ENCODE peak calls at places on chromosome 14, in four cellular contexts. One of them, this sample, is unnamed.
A peak's percentile ranks its signal among the peaks of the same experiment; 100 is the strongest.

GRCh38 chr14:68627868-68628604 is 164.8 kb downstream of the ZFP36L1 start:
- DNase-seq in thoracic aorta: no peak
- DNase-seq in left lung: no peak
- DNase-seq in NB4: no peak
- DNase-seq in this sample: no peak

GRCh38 chr14:65791551-65791981 is 379.0 kb downstream of the FUT8 start:
- DNase-seq in NB4: peak; percentile 62
- DNase-seq in thoracic aorta: no peak
- DNase-seq in left lung: no peak
- DNase-seq in this sample: no peak

GRCh38 chr14:39768579-39768978 is 336.3 kb upstream of the FBXO33 start:
- DNase-seq in thoracic aorta: no peak
- DNase-seq in left lung: no peak
- DNase-seq in NB4: no peak
- DNase-seq in this sample: no peak

GRCh38 chr14:102205560-102205959 is 65.9 kb downstream of the WDR20 start:
- DNase-seq in left lung: no peak
- DNase-seq in thoracic aorta: no peak
- DNase-seq in NB4: no peak
- DNase-seq in this sample: no peak

GRCh38 chr14:92323031-92323915 is at the start of gene SLC24A4:
- DNase-seq in left lung: no peak
- DNase-seq in thoracic aorta: no peak
- DNase-seq in NB4: no peak
- DNase-seq in this sample: no peak

GRCh38 chr14:62117010-62117717 is 354.9 kb downstream of the SNAPC1 start:
- DNase-seq in NB4: no peak
- DNase-seq in left lung: peak; percentile 50
- DNase-seq in thoracic aorta: no peak
- DNase-seq in this sample: peak; percentile 86

GRCh38 chr14:78202178-78202577 is 32.0 kb downstream of the NRXN3 start:
- DNase-seq in NB4: peak; percentile 38
- DNase-seq in thoracic aorta: no peak
- DNase-seq in left lung: no peak
- DNase-seq in this sample: no peak

GRCh38 chr14:75995372-75996041 is 9.9 kb downstream of the IFT43 start:
- DNase-seq in thoracic aorta: peak; percentile 62
- DNase-seq in NB4: no peak
- DNase-seq in left lung: peak; percentile 47
- DNase-seq in this sample: no peak

GRCh38 chr14:20642182-20642581 is 691 bp upstream of the OR6S1 start:
- DNase-seq in left lung: no peak
- DNase-seq in thoracic aorta: no peak
- DNase-seq in NB4: no peak
- DNase-seq in this sample: no peak

GRCh38 chr14:65461730-65462129 is 49.2 kb downstream of the FUT8 start:
- DNase-seq in thoracic aorta: no peak
- DNase-seq in NB4: peak; percentile 43
- DNase-seq in left lung: no peak
- DNase-seq in this sample: no peak

GRCh38 chr14:105336477-105337287 is 22.1 kb downstream of the PACS2 start:
- DNase-seq in NB4: no peak
- DNase-seq in thoracic aorta: no peak
- DNase-seq in left lung: no peak
- DNase-seq in this sample: no peak

GRCh38 chr14:68735836-68736235 is 57.0 kb downstream of the ZFP36L1 start:
- DNase-seq in NB4: no peak
- DNase-seq in left lung: no peak
- DNase-seq in thoracic aorta: no peak
- DNase-seq in this sample: no peak

GRCh38 chr14:74488788-74489397 is 4.2 kb downstream of the NPC2 start:
- DNase-seq in NB4: peak; percentile 47
- DNase-seq in thoracic aorta: no peak
- DNase-seq in left lung: no peak
- DNase-seq in this sample: no peak

GRCh38 chr14:105486974-105487448 is 325 bp downstream of the CRIP1 start:
- DNase-seq in thoracic aorta: no peak
- DNase-seq in left lung: peak; percentile 70
- DNase-seq in NB4: no peak
- DNase-seq in this sample: no peak

GRCh38 chr14:64569108-64570045 is 19.6 kb downstream of the PPP1R36 start:
- DNase-seq in thoracic aorta: peak; percentile 21
- DNase-seq in NB4: no peak
- DNase-seq in left lung: no peak
- DNase-seq in this sample: peak; percentile 62

GRCh38 chr14:55128386-55129085 is 516 bp upstream of the LGALS3 start:
- DNase-seq in thoracic aorta: no peak
- DNase-seq in NB4: no peak
- DNase-seq in left lung: no peak
- DNase-seq in this sample: no peak
- TF ChIP-seq CTCF in thoracic aorta: no peak
- TF ChIP-seq CTCF in NB4: no peak
- TF ChIP-seq CTCF in left lung: no peak
- TF ChIP-seq CTCF in this sample: no peak

DNA sequence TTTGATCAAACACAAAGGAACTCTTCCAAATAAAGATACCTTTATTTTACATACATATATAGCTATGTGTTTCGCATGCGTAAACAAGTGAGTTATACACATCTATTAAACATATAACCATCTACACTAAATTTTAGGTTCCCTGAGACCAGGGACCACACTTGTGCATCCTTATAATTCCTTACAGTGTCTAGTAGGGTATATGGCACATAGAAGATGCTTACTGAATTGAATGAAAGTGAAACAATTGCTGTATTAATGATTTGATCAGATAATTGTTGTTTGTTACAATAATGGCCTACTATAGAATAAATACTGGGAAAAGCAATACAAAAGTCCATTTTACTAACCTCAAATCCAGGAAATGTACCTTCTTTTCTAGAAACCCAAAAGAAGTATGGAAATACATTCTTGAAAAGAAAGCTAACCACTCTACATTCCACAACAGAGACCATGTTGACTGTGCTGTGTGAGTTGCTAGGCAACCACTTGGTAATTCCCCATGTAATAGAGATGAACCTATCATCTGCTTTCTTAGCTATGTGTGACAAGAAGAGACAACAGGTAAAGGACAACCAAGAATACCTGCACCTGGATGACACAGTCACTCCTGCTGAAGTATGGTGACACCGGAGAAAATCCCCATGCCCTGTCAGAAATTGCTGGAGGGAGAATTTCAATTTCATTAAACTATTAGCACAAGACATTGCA is 11.9 kb upstream of the CIPC start:
- DNase-seq in left lung: no peak
- DNase-seq in NB4: no peak
- DNase-seq in thoracic aorta: no peak
- DNase-seq in this sample: no peak
- H3K4me3 ChIP-seq in left lung: no peak overlapping the region
- H3K4me3 ChIP-seq in NB4: no peak overlapping the region
- H3K4me3 ChIP-seq in thoracic aorta: no peak overlapping the region
- H3K4me3 ChIP-seq in this sample: no peak overlapping the region

GRCh38 chr14:59022144-59022543 is 166.3 kb upstream of the DAAM1 start:
- DNase-seq in NB4: no peak
- DNase-seq in thoracic aorta: no peak
- DNase-seq in left lung: no peak
- DNase-seq in this sample: no peak
- TF ChIP-seq CTCF in NB4: peak; percentile 19
- TF ChIP-seq CTCF in thoracic aorta: no peak
- TF ChIP-seq CTCF in left lung: no peak
- TF ChIP-seq CTCF in this sample: no peak

GRCh38 chr14:94025720-94026119 is 420 bp upstream of the OTUB2 start:
- DNase-seq in left lung: no peak
- DNase-seq in NB4: no peak
- DNase-seq in thoracic aorta: no peak
- DNase-seq in this sample: no peak
- H3K4me3 ChIP-seq in left lung: peak overlapping the region; percentile 68
- H3K4me3 ChIP-seq in NB4: no peak overlapping the region
- H3K4me3 ChIP-seq in thoracic aorta: peak overlapping the region; percentile 78
- H3K4me3 ChIP-seq in this sample: no peak overlapping the region

GRCh38 chr14:93984987-93985410 is 8.6 kb upstream of the ASB2 start:
- DNase-seq in NB4: peak; percentile 75
- DNase-seq in thoracic aorta: no peak
- DNase-seq in left lung: no peak
- DNase-seq in this sample: no peak
- TF ChIP-seq CTCF in NB4: peak; percentile 65
- TF ChIP-seq CTCF in thoracic aorta: peak; percentile 64
- TF ChIP-seq CTCF in left lung: peak; percentile 12
- TF ChIP-seq CTCF in this sample: no peak

DNA sequence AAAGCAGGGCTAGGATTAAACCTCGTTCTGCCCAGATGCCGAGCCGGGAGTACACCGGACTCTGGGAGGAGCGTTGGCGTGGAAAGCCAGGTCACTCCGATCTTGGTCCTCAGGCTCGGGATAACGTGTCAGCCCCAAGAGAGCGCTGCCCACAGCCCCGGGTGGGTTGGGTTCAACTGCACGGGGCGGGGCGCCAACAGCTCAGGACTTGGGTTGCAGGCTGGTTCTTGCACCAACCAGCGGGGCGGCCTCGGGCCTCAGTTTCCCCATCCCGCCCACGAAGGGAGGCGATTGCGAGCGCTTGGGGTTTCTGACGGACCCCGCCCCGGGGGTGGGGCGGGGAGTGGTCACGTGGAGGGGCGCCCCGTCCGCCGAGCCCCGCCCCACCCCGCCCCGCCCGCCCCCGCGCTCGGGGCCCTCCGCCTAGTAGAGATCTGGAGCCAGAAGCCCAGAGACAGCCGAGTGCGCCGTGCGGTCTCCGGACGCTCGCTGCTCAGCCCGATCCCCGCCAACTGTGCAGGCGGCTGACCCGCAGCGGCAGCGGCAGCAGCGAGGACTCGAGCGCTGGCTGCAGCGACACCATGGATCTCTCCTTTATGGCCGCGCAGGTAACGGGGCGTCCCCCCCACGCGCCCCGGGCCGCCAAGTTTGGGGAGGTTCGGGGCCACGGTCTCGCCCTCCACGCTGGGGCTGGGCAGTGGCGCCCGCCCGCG is at the start of gene C14orf132:
- DNase-seq in thoracic aorta: peak; percentile 29
- DNase-seq in left lung: peak; percentile 71
- DNase-seq in NB4: no peak
- DNase-seq in this sample: peak; percentile 95
- H3K4me3 ChIP-seq in thoracic aorta: peak within 1 kb of the TSS; percentile 89
- H3K4me3 ChIP-seq in left lung: peak within 1 kb of the TSS; percentile 56
- H3K4me3 ChIP-seq in NB4: no peak within 1 kb of the TSS
- H3K4me3 ChIP-seq in this sample: peak within 1 kb of the TSS; percentile 66

DNA sequence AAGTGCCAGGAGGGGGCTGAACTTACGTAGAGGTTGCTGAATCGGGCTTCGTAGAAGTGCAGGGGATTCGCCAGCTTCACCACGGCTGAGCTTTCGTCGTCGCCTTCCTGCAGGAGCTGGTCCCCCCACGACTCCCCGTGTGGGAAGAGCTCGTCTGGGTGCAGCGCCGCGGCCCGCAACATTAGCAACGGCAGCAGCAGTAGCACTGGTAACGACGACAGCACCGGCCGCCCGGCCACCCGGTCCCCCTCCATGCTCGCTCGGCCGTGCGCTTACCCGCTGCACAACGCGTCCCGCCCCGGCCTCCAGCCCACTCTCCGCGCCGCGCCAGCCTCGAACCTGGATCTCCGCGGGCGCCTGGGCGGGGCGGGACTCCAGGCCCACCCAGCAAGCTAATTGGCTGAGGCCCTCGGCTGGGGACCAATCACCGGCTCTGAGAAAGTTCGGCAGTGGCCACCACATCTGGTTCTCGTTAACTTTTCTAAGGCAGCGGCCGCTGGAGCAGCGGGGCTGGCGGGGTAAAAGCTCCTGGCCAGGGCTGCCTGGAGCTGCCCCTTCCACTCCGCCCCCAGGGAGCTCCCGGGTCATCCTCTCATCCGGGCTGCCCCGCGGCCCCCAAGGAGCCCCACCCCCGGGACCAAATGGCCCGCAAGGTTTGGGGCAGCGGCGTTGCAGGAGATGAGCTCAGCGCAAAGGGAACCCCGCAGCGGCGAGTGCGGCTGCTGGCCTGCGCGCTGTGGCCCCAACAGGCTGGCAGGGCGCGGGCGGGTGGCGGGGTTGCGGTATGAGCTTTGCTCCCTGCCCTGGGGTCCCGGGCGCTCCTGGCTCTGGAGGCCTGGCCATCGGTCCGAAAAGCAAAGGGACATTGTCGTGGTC is at the start of gene NID2:
- DNase-seq in thoracic aorta: no peak
- DNase-seq in left lung: peak; percentile 77
- DNase-seq in NB4: no peak
- DNase-seq in this sample: peak; percentile 59
- TF ChIP-seq CTCF in thoracic aorta: no peak
- TF ChIP-seq CTCF in left lung: no peak
- TF ChIP-seq CTCF in NB4: no peak
- TF ChIP-seq CTCF in this sample: no peak

GRCh38 chr14:100190126-100190525 is 30.7 kb upstream of the DEGS2 start:
- DNase-seq in thoracic aorta: no peak
- DNase-seq in left lung: no peak
- DNase-seq in NB4: no peak
- DNase-seq in this sample: no peak

GRCh38 chr14:100191584-100192249 is 32.3 kb upstream of the DEGS2 start:
- DNase-seq in NB4: no peak
- DNase-seq in thoracic aorta: no peak
- DNase-seq in left lung: no peak
- DNase-seq in this sample: no peak

GRCh38 chr14:100193417-100194357 is 34.2 kb upstream of the DEGS2 start:
- DNase-seq in left lung: no peak
- DNase-seq in NB4: peak; percentile 34
- DNase-seq in thoracic aorta: no peak
- DNase-seq in this sample: no peak

GRCh38 chr14:100192250-100192671 is 32.8 kb upstream of the DEGS2 start:
- DNase-seq in left lung: no peak
- DNase-seq in NB4: peak; percentile 28
- DNase-seq in thoracic aorta: no peak
- DNase-seq in this sample: no peak

DNA sequence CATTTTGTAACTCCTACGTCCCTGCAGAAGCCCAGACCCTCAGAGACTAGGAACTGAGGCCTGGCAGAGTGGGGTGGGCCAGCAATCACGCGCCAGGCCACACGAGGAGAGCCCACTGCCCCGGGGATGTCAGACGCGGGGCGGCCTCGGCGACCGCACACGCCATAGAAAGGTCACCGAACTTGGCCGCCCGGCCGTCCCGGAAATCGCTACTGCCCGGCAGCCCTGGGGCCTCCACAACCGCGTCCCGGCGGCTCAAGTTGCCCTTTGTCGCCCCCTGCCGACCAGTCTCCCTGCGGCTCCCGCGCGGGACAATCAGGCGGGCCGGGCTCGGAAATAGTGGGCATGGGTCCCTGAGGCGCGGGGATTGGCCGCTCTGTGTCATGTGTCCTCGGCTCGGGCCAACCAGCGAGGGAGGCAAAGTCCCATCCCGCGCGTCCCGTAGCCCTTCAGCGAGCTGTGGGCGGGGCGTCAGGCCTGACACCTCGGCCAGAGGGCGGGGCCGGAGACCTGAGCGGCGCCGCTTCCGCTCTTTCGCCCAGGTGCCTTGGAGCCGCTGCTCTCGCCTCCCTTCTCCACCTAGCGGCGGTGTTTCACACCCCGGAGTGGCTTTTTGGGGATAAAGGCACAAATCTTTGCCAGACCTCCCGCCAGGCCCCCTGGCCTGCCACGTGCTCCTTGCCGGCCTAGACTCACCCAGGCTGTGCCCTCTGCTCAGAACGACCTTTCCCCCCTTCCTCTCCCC is 33.4 kb upstream of the DEGS2 start:
- DNase-seq in left lung: peak; percentile 99
- DNase-seq in NB4: peak; percentile 99
- DNase-seq in thoracic aorta: peak; percentile 96
- DNase-seq in this sample: peak; percentile 100
- H3K4me3 ChIP-seq in left lung: peak overlapping the region; percentile 45
- H3K4me3 ChIP-seq in NB4: peak overlapping the region; percentile 50
- H3K4me3 ChIP-seq in thoracic aorta: peak overlapping the region; percentile 68
- H3K4me3 ChIP-seq in this sample: no peak overlapping the region

This sample was measured in lower leg skin.